ENCODE peak calls at places on chromosomes 2 and 18, in six cellular contexts. N is suprapubic skin, T is A549, S is sigmoid colon, K is stomach, X is ovary. A is an unnamed sample.

GRCh38 chr18:58183226-58183625 is 139.2 kb downstream of the NEDD4L start:
- DNase-seq in N (no peak), T (no peak), S (no peak), K (peak; percentile 71), X (no peak), A (no peak)

GRCh38 chr2:226798422-226799210 is 1.0 kb downstream of the IRS1 start:
- DNase-seq in N (peak; percentile 83), T (peak; percentile 74), S (no peak), K (peak; percentile 46), X (peak; percentile 67), A (no peak)

GRCh38 chr2:68767031-68767961 is 32.7 kb downstream of the ARHGAP25 start:
- DNase-seq in N (no peak), T (no peak), S (no peak), K (no peak), X (no peak), A (peak; percentile 74)

GRCh38 chr2:68653538-68653982 is 10.2 kb downstream of the PROKR1 start:
- DNase-seq in N (no peak), T (no peak), S (no peak), K (peak; percentile 63), X (peak; percentile 25), A (no peak)

GRCh38 chr2:9981646-9982045 is 30.2 kb downstream of the GRHL1 start:
- DNase-seq in N (no peak), T (no peak), S (no peak), K (no peak), X (no peak), A (no peak)

GRCh38 chr2:131493199-131494018 is 1.2 kb upstream of the MZT2A start:
- DNase-seq in N (no peak), T (no peak), S (no peak), K (no peak), X (no peak), A (no peak)

GRCh38 chr18:21205695-21206094 is 36.3 kb upstream of the GREB1L start:
- DNase-seq in N (no peak), T (no peak), S (no peak), K (no peak), X (no peak), A (no peak)

GRCh38 chr2:29374823-29375222 is 259.6 kb downstream of the CLIP4 start:
- DNase-seq in N (no peak), T (no peak), S (no peak), K (no peak), X (no peak), A (no peak)

GRCh38 chr2:78814331-78814986 is 211.0 kb upstream of the REG3G start:
- DNase-seq in N (no peak), T (no peak), S (no peak), K (no peak), X (no peak), A (no peak)

GRCh38 chr2:120738786-120739771 is 3.4 kb downstream of the GLI2 start:
- DNase-seq in N (no peak), T (peak; percentile 67), S (no peak), K (peak; percentile 57), X (no peak), A (peak; percentile 89)

GRCh38 chr2:20593072-20594034 is 57.5 kb downstream of the HS1BP3 start:
- DNase-seq in N (peak; percentile 73), T (peak; percentile 75), S (peak; percentile 79), K (peak; percentile 69), X (peak; percentile 83), A (no peak)

GRCh38 chr2:8231909-8232308 is 449.9 kb upstream of the ID2 start:
- DNase-seq in N (no peak), T (no peak), S (no peak), K (no peak), X (no peak), A (no peak)

GRCh38 chr2:15177103-15177502 is 384.0 kb downstream of the NBAS start:
- DNase-seq in N (no peak), T (no peak), S (no peak), K (no peak), X (no peak), A (no peak)

GRCh38 chr2:46657042-46657504 is 177.7 kb downstream of the TMEM247 start:
- DNase-seq in N (no peak), T (peak; percentile 73), S (peak; percentile 93), K (no peak), X (peak; percentile 76), A (peak; percentile 92)
- TF ChIP-seq EP300 in N (no peak), T (no peak), S (peak; percentile 62), K (no peak), X (peak; percentile 79), A (no peak)

GRCh38 chr18:24428709-24429108 is 2.2 kb downstream of the IMPACT start:
- DNase-seq in N (no peak), T (no peak), S (no peak), K (no peak), X (no peak), A (no peak)

GRCh38 chr18:24427484-24427883 is 1.0 kb downstream of the IMPACT start:
- DNase-seq in N (no peak), T (peak; percentile 8), S (no peak), K (no peak), X (no peak), A (no peak)

GRCh38 chr18:24426398-24427294 is at the start of gene IMPACT:
- DNase-seq in N (peak; percentile 82), T (peak; percentile 82), S (peak; percentile 89), K (peak; percentile 85), X (peak; percentile 87), A (no peak)

GRCh38 chr18:24429188-24429587 is 2.7 kb downstream of the IMPACT start:
- DNase-seq in N (no peak), T (no peak), S (no peak), K (no peak), X (no peak), A (no peak)

DNA sequence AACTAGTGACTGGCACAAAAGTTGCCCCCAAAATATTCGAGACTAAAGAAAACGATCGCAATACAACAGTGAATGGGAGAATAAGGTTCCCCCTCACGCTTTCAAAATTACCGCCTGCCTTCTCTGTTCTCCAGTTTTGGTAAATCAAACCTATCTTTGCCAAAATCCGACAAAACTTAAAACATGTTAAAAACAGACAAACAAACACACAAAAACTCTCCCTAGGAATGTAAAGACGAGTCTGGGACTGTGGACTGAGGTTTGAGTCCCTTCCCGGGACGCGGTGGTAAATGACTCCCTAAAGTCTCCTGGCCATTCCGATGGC is 435 bp upstream of the IMPACT start:
- DNase-seq in N (no peak), T (no peak), S (no peak), K (no peak), X (no peak), A (no peak)
- H3K4me3 ChIP-seq in N (peak overlapping the region; percentile 89), T (peak overlapping the region; percentile 71), S (peak overlapping the region; percentile 86), K (peak overlapping the region; percentile 85), X (peak overlapping the region; percentile 88), A (peak overlapping the region; percentile 90)

DNA sequence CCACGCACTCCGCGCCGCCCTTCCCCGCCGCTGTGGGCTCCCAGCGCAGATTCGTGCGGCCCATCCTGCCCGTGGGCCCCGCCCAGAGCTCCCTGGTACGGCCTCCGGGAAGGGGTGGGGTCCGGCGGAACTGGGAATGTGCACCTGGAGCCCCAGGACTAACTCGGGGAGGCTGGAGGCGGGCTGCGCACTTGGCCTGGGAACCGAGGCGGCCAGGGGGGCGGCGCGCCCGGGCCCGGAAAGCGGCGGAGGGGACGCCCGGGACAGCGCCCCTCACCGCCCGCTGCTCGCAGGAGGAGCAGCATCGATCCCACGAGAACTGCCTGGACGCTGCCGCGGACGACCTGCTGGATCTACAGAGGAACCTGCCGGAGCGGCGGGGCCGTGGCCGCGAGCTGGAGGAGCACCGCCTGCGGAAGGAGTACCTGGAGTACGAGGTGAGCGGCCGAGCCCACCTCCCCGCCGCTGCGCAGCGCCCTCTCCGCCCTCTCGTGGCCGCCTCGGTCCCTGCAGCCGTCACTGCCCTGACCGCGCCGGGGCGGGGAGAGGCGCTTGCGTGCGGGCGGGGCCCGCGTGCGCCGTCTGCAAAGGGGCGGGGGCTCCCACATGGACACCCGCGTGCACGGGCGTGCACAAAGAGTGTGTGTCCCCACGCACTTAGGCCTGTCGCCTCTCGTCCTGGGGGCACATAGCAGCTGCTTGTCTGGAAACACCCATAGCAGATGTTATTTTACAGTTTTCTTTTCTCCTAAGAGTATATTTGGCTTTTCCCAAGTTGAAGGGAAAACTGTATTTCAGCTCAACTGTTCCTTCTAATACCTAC is 25.2 kb downstream of the PSD4 start:
- DNase-seq in N (peak; percentile 90), T (peak; percentile 90), S (peak; percentile 80), K (peak; percentile 89), X (peak; percentile 76), A (no peak)
- TF ChIP-seq EP300 in N (no peak), T (no peak), S (no peak), K (no peak), X (no peak), A (no peak)

GRCh38 chr18:28079883-28080282 is 97.0 kb downstream of the CDH2 start:
- DNase-seq in N (no peak), T (no peak), S (no peak), K (no peak), X (no peak), A (no peak)
- H3K4me3 ChIP-seq in N (no peak overlapping the region), T (no peak overlapping the region), S (no peak overlapping the region), K (no peak overlapping the region), X (no peak overlapping the region), A (no peak overlapping the region)

GRCh38 chr2:86434290-86434689 is 6.9 kb upstream of the KDM3A start:
- DNase-seq in N (no peak), T (no peak), S (no peak), K (no peak), X (no peak), A (no peak)

GRCh38 chr2:86426271-86426670 is 14.9 kb upstream of the KDM3A start:
- DNase-seq in N (no peak), T (no peak), S (no peak), K (no peak), X (no peak), A (no peak)

GRCh38 chr2:86433137-86433536 is 8.0 kb upstream of the KDM3A start:
- DNase-seq in N (no peak), T (no peak), S (no peak), K (no peak), X (no peak), A (no peak)

GRCh38 chr2:86430368-86430767 is 10.8 kb upstream of the KDM3A start:
- DNase-seq in N (no peak), T (no peak), S (no peak), K (no peak), X (no peak), A (no peak)

GRCh38 chr2:86429335-86429734 is 11.8 kb upstream of the KDM3A start:
- DNase-seq in N (no peak), T (no peak), S (no peak), K (no peak), X (no peak), A (no peak)
- TF ChIP-seq EP300 in N (no peak), T (no peak), S (no peak), K (no peak), X (no peak), A (no peak)

DNA sequence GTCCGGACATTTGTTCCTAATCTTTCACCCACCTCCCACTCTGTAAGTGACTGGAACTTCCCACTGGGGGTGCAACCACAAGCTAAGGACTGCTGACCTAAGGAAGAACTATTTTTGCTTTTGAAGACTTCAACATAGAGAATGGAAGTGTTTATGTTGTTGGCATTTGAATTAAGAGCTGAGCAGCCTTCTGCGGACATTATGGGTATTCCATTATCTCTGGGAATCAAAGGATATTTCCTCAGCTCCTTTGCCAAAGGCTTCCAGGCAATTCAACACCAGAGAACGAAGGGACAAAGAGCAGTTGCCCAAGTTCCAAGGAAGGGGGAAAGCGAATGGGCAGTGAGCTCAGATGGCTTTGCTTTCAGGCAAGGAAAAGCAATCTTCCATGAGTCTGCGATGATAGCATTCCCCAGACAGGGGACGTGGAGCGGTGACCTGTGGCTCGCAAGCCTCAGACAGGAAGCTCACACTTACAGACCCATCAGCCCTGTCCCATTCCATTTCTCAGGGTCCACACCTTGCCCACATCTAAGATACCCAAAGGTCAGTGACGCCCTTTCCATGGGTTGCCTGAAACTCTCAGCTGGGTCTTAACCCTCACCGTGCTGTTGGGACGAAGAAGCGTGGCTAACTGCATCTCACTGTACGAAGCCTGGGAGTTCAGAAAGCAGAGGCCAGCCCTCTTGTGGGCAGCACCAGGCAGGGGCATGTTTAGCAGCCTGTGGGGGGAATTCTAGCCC is 116.8 kb downstream of the COPS8 start:
- DNase-seq in N (no peak), T (no peak), S (peak; percentile 40), K (peak; percentile 8), X (no peak), A (no peak)
- H3K4me3 ChIP-seq in N (no peak overlapping the region), T (no peak overlapping the region), S (no peak overlapping the region), K (no peak overlapping the region), X (no peak overlapping the region), A (no peak overlapping the region)

A was measured in esophagus muscularis mucosa.